ENCODE peak calls at places on chromosomes 16 and 17, in nine cellular contexts. S, K, N, H, M, W, P, V and O are unnamed samples.

GRCh38 chr17:75013077-75013391 is 564 bp downstream of the MRPL58 start:
- DNase-seq in S (no peak), K (no peak), N (no peak), H (no peak), M (no peak), W (no peak), P (no peak), V (no peak), O (no peak)

GRCh38 chr17:39706921-39707337 is 7.1 kb downstream of the ERBB2 start:
- DNase-seq in S (no peak), K (no peak), N (no peak), H (no peak), M (no peak), W (no peak), P (no peak), V (no peak), O (no peak)

GRCh38 chr17:79400989-79401703 is 209.7 kb downstream of the RBFOX3 start:
- DNase-seq in S (peak), K (peak), N (peak), H (peak), M (peak), W (peak), P (peak), V (peak), O (no peak)

GRCh38 chr17:17876959-17877547 is 40.3 kb upstream of the SREBF1 start:
- DNase-seq in S (no peak), K (no peak), N (peak), H (no peak), M (no peak), W (peak), P (no peak), V (peak), O (no peak)

GRCh38 chr17:83173997-83174858 is 94.8 kb downstream of the METRNL start:
- DNase-seq in S (no peak), K (no peak), N (peak), H (peak), M (no peak), W (no peak), P (peak), V (peak), O (no peak)

GRCh38 chr16:53498984-53499383 is 4.0 kb downstream of the AKTIP start:
- DNase-seq in S (no peak), K (no peak), N (no peak), H (no peak), M (no peak), W (no peak), P (no peak), V (no peak), O (no peak)

GRCh38 chr16:14678748-14679497 is 15.2 kb downstream of the PLA2G10 start:
- DNase-seq in S (no peak), K (no peak), N (no peak), H (no peak), M (no peak), W (no peak), P (no peak), V (no peak), O (no peak)

GRCh38 chr16:1430759-1431496 is at the start of gene PERCC1:
- DNase-seq in S (no peak), K (no peak), N (no peak), H (peak), M (no peak), W (no peak), P (peak), V (no peak), O (no peak)

GRCh38 chr17:35447494-35447893 is 1.1 kb downstream of the SLFN13 start:
- DNase-seq in S (no peak), K (no peak), N (peak), H (no peak), M (no peak), W (no peak), P (no peak), V (no peak), O (no peak)

GRCh38 chr17:76179496-76180467 is 38.7 kb upstream of the FOXJ1 start:
- DNase-seq in S (no peak), K (peak), N (peak), H (no peak), M (peak), W (no peak), P (no peak), V (peak), O (peak)